ENCODE peak calls at places on chromosomes 4 and X, in four cellular contexts. Z, P, K and J are unnamed samples.

GRCh38 chr4:576991-577498 is 950 bp upstream of the TMEM271 start:
- DNase-seq in P (no peak), K (no peak), Z (no peak), J (peak)

GRCh38 chr4:61923179-61923578 is 723.1 kb downstream of the ADGRL3 start:
- DNase-seq in Z (no peak), K (no peak), P (no peak), J (peak)

GRCh38 chrX:152601848-152602616 is 35.7 kb upstream of the GABRQ start:
- DNase-seq in Z (no peak), K (no peak), P (peak), J (peak)

GRCh38 chr4:173535932-173536331 is 5.9 kb upstream of the HAND2 start:
- DNase-seq in P (no peak), K (no peak), Z (no peak), J (no peak)

GRCh38 chr4:21882050-21882839 is 66.3 kb downstream of the KCNIP4 start:
- DNase-seq in P (peak), K (no peak), Z (no peak), J (no peak)

GRCh38 chr4:119172223-119172622 is 36.6 kb downstream of the MYOZ2 start:
- DNase-seq in K (no peak), P (no peak), Z (no peak), J (no peak)

GRCh38 chr4:56701156-56701471 is 20.0 kb upstream of the HOPX start:
- DNase-seq in P (no peak), K (no peak), Z (no peak), J (no peak)

GRCh38 chr4:176841730-176842129 is 49.0 kb upstream of the VEGFC start:
- DNase-seq in P (no peak), K (no peak), Z (no peak), J (no peak)

GRCh38 chr4:129092636-129093172 is 635 bp downstream of the SCLT1 start:
- DNase-seq in P (no peak), Z (peak), K (no peak), J (no peak)

GRCh38 chr4:83906561-83906960 is 370.7 kb downstream of the GPAT3 start:
- DNase-seq in Z (peak), K (no peak), P (peak), J (no peak)

GRCh38 chr4:81802308-81802846 is 330.7 kb upstream of the RASGEF1B start:
- DNase-seq in Z (no peak), P (no peak), K (no peak), J (no peak)

GRCh38 chr4:84394386-84394785 is 104.7 kb downstream of the NKX6-1 start:
- DNase-seq in K (no peak), P (no peak), Z (no peak), J (no peak)

GRCh38 chr4:158302076-158302866 is 92.0 kb downstream of the TMEM144 start:
- DNase-seq in P (no peak), K (no peak), Z (peak), J (peak)

GRCh38 chrX:12973561-12974216 is 1.2 kb upstream of the TMSB4X start:
- DNase-seq in Z (no peak), K (no peak), P (no peak), J (no peak)

GRCh38 chr4:19514276-19515070 is 737.2 kb upstream of the SLIT2 start:
- DNase-seq in P (no peak), Z (peak), K (no peak), J (no peak)

GRCh38 chrX:72705814-72706213 is 8.3 kb downstream of the PHKA1 start:
- DNase-seq in K (no peak), P (no peak), Z (no peak), J (no peak)